ENCODE peak calls at places on chromosome 18, in six cellular contexts. P, M, R, L, G and E are unnamed samples.

GRCh38 chr18:54983041-54983686 is 23.9 kb upstream of the CCDC68 start:
- DNase-seq in G (no peak), M (no peak), L (no peak), R (no peak), P (no peak), E (no peak)

GRCh38 chr18:9323750-9324445 is 10.7 kb upstream of the TWSG1 start:
- DNase-seq in R (no peak), L (no peak), M (no peak), G (no peak), P (no peak), E (no peak)

GRCh38 chr18:36078751-36079529 is 11.6 kb upstream of the RPRD1A start:
- DNase-seq in M (no peak), G (no peak), R (no peak), P (no peak), L (no peak), E (no peak)

GRCh38 chr18:60739212-60739611 is 366.6 kb upstream of the MC4R start:
- DNase-seq in G (no peak), P (no peak), L (no peak), R (no peak), M (no peak), E (no peak)

GRCh38 chr18:48795696-48796095 is 155.1 kb downstream of the SMAD7 start:
- DNase-seq in M (no peak), L (no peak), G (no peak), P (no peak), R (no peak), E (no peak)

GRCh38 chr18:75208836-75209128 is 157 bp downstream of the PTGR3 start:
- DNase-seq in M (no peak), L (peak; percentile 74), P (no peak), G (peak; percentile 44), R (peak; percentile 28), E (no peak)

GRCh38 chr18:57832730-57833129 is 29.6 kb upstream of the ATP8B1 start:
- DNase-seq in G (no peak), P (no peak), M (no peak), L (no peak), R (no peak), E (no peak)

GRCh38 chr18:9433616-9434239 is 41.6 kb upstream of the RALBP1 start:
- DNase-seq in M (no peak), L (no peak), R (no peak), P (no peak), G (no peak), E (no peak)

GRCh38 chr18:7566587-7567486 is at the start of gene PTPRM:
- DNase-seq in G (peak; percentile 71), L (peak; percentile 70), M (no peak), R (peak; percentile 36), P (no peak), E (peak; percentile 10)

GRCh38 chr18:961644-962355 is 57.1 kb downstream of the ADCYAP1 start:
- DNase-seq in P (peak; percentile 0), R (peak; percentile 23), L (peak; percentile 72), G (peak; percentile 50), M (peak; percentile 31), E (no peak)

GRCh38 chr18:11494093-11494492 is 115.3 kb upstream of the SLC35G4 start:
- DNase-seq in L (no peak), P (no peak), G (no peak), R (no peak), M (no peak), E (no peak)

GRCh38 chr18:63169853-63170252 is 149.7 kb downstream of the BCL2 start:
- DNase-seq in G (no peak), L (no peak), R (no peak), P (no peak), M (no peak), E (no peak)

GRCh38 chr18:33195795-33196194 is 244.7 kb downstream of the CCDC178 start:
- DNase-seq in L (no peak), G (no peak), R (no peak), M (no peak), P (no peak), E (no peak)

GRCh38 chr18:30150466-30151019 is 892.0 kb downstream of the DSC3 start:
- DNase-seq in P (no peak), L (no peak), R (no peak), M (no peak), G (no peak), E (no peak)

GRCh38 chr18:24727685-24728084 is 267.2 kb downstream of the HRH4 start:
- DNase-seq in M (no peak), L (no peak), R (no peak), P (no peak), G (peak; percentile 54), E (no peak)